ENCODE peak calls at places on chromosomes 1 and 21, in five cellular contexts. B is ovary, Q is foreskin keratinocyte, A is MM.1S, T is lower lobe of right lung. O is an unnamed sample.
A peak's percentile ranks its signal among the peaks of the same experiment; 100 is the strongest.

GRCh38 chr1:32580348-32581017 is 41.3 kb downstream of the ZBTB8A start:
- DNase-seq in B (no peak), Q (no peak), A (no peak), T (no peak), O (no peak)

GRCh38 chr1:21337931-21338567 is 47.8 kb upstream of the ECE1 start:
- DNase-seq in B (peak; percentile 91), A (no peak), Q (no peak), T (peak; percentile 88), O (peak; percentile 86)

GRCh38 chr21:36511484-36512227 is 31.7 kb upstream of the CLDN14 start:
- DNase-seq in B (no peak), A (peak; percentile 39), Q (peak; percentile 9), T (no peak), O (no peak)

GRCh38 chr1:30506785-30507312 is 216.5 kb downstream of the MATN1 start:
- DNase-seq in Q (no peak), T (no peak), A (no peak), B (no peak), O (no peak)

GRCh38 chr1:205319081-205320018 is 2.2 kb downstream of the NUAK2 start:
- DNase-seq in A (peak; percentile 45), Q (peak; percentile 76), B (peak; percentile 76), T (peak; percentile 86), O (peak; percentile 67)

GRCh38 chr1:32919811-32920733 is 18.9 kb upstream of the TMEM54 start:
- DNase-seq in B (no peak), A (peak; percentile 13), Q (no peak), T (no peak), O (no peak)

GRCh38 chr1:59815892-59816291 is 1.1 kb downstream of the HOOK1 start:
- DNase-seq in B (no peak), T (no peak), A (no peak), Q (peak; percentile 70), O (no peak)

GRCh38 chr1:60265560-60266535 is 192.3 kb upstream of the C1orf87 start:
- DNase-seq in B (no peak), Q (peak; percentile 17), A (no peak), T (no peak), O (no peak)

GRCh38 chr1:59220356-59220755 is 76.5 kb upstream of the FGGY start:
- DNase-seq in A (no peak), B (no peak), T (no peak), Q (no peak), O (no peak)

GRCh38 chr1:58885998-58886397 is 102.2 kb upstream of the JUN start:
- DNase-seq in B (no peak), T (no peak), A (no peak), Q (no peak), O (peak; percentile 58)

GRCh38 chr1:88562991-88563390 is 121.1 kb upstream of the PKN2 start:
- DNase-seq in B (no peak), A (no peak), Q (no peak), T (no peak), O (no peak)

GRCh38 chr1:41902125-41902524 is 16.6 kb downstream of the HIVEP3 start:
- DNase-seq in B (no peak), Q (peak; percentile 37), T (no peak), A (no peak), O (no peak)

GRCh38 chr1:229370601-229371021 is 27.8 kb upstream of the CCSAP start:
- DNase-seq in B (no peak), A (peak; percentile 40), T (no peak), Q (no peak), O (no peak)

GRCh38 chr1:157418659-157419058 is 133.7 kb downstream of the FCRL5 start:
- DNase-seq in A (no peak), B (no peak), Q (no peak), T (no peak), O (no peak)

GRCh38 chr1:17539526-17540254 is at the start of gene ARHGEF10L:
- DNase-seq in Q (no peak), T (no peak), A (no peak), B (peak; percentile 46), O (no peak)

DNA sequence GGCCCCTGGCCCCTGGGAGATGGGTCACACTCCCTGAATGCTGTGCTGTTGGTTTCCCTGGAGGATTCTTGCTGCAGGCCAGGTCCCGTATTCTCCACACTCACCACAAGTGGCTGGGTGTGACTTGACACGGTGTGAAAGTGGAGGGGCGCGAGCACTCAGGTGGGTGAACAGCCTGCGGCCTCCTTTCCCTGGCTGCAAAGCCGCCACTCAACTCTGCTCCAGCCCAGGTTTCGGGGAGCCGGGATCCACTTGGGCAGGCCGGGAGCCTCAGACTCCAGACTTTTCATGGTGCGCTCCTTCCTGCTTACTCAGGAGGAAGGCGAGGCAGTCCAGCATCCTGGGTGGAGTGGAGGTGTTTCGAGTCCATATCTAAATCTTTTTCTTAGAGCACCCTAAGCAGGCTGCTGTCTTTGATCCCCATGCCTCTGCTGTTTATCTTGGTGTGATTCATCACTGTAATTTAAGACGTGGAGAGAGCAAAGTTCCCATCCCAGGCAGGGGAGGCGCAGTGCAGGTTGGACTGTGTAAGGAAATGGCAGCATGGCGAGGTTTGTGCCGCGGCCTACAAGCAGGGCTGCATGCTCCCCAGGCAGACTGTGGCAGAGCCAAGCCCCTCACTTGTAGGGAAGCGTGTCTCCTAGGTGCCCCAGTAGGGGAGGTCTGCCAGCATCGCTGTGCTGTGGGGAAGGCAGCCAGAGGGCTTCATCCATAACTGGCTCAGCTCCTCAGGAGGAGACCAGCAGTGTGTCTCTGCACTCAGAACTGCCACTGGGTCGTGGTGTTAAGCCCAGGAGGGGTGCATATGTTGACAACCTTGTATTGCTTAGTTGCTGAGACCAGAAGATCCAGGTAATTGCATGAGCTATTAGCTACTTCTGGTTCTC is 29.6 kb downstream of the VANGL1 start:
- DNase-seq in B (no peak), Q (peak; percentile 83), A (no peak), T (no peak), O (no peak)
- H3K4me1 ChIP-seq in B (no peaks in the 10 kb centered on the region), Q (peaks cover 33% of the 10 kb centered on the region), A (peaks cover 3% of the 10 kb centered on the region), T (no peaks in the 10 kb centered on the region), O (peaks cover 8% of the 10 kb centered on the region)

GRCh38 chr1:161229896-161230295 is 4.0 kb downstream of the TOMM40L start:
- DNase-seq in Q (no peak), T (no peak), B (no peak), A (no peak), O (no peak)
- TF ChIP-seq CTCF in Q (peak; percentile 27), T (no peak), B (no peak), A (peak; percentile 27), O (no peak)

DNA sequence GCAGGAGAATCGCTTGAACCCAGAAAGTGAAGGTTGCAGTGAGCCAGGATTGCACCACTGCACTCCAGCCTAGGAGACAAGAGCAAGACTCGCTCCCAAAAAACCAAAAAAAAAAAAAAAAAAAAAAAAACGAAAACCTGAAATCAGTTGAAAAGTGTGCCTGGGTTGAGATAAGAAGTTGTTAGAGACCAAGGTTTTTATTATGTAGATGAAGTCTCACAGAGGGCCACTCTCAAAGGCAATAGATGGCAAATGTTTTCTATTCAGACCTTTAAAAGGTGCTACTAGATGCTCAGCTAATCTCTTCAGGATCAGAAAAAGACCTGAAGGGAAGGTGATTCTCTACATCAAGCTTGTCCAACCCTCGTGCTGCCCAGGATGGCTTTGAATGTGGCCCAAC is 17.6 kb downstream of the CAPN2 start:
- DNase-seq in Q (no peak), B (no peak), T (no peak), A (no peak), O (no peak)
- H3K4me1 ChIP-seq in Q (peaks cover 27% of the 10 kb centered on the region), B (peaks cover 34% of the 10 kb centered on the region), T (peaks cover 82% of the 10 kb centered on the region), A (peaks cover 43% of the 10 kb centered on the region), O (peaks cover 51% of the 10 kb centered on the region)

GRCh38 chr1:200444478-200444877 is 34.6 kb upstream of the ZNF281 start:
- DNase-seq in B (no peak), T (no peak), Q (no peak), A (no peak), O (no peak)
- TF ChIP-seq CTCF in B (no peak), T (no peak), Q (no peak), A (no peak), O (no peak)

DNA sequence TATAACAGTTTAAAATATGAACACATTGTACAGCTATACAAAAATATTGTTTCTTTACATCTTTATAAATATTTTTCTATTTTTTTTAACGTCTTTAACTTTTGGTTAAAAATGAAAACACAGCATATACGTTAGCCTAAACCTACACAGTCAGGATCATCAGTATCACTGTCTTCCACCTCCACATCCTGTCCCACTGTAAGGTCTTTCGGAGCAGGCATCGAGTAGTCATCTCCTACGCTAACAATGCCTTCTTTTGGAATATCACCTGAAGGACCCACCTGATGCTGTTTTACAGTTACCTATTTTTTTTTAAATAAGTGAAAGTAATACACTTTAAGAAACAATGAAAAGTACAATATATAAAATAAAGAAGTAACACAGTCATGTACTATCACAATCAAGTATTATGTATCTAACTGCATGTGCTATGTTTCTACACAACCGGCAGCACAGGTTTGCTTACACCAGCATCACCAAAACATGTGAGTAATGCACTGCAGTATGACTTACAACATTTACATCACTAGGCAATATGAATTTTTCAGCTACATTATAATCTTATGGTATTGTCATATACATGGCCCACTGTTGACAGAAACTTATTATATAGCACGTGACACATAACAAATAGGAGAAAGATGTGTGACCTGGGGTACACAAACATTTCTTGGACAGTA is 254.4 kb downstream of the AKT3 start:
- DNase-seq in T (no peak), Q (peak; percentile 84), B (no peak), A (no peak), O (no peak)
- H3K4me1 ChIP-seq in T (no peaks in the 10 kb centered on the region), Q (peaks cover 19% of the 10 kb centered on the region), B (peaks cover 2% of the 10 kb centered on the region), A (peaks cover 16% of the 10 kb centered on the region), O (no peaks in the 10 kb centered on the region)

GRCh38 chr1:23483327-23484252 is at the start of gene ASAP3:
- DNase-seq in T (peak; percentile 59), A (no peak), Q (no peak), B (peak; percentile 85), O (peak; percentile 70)
- TF ChIP-seq CTCF in T (peak; percentile 33), A (no peak), Q (peak; percentile 36), B (no peak), O (peak; percentile 56)

DNA sequence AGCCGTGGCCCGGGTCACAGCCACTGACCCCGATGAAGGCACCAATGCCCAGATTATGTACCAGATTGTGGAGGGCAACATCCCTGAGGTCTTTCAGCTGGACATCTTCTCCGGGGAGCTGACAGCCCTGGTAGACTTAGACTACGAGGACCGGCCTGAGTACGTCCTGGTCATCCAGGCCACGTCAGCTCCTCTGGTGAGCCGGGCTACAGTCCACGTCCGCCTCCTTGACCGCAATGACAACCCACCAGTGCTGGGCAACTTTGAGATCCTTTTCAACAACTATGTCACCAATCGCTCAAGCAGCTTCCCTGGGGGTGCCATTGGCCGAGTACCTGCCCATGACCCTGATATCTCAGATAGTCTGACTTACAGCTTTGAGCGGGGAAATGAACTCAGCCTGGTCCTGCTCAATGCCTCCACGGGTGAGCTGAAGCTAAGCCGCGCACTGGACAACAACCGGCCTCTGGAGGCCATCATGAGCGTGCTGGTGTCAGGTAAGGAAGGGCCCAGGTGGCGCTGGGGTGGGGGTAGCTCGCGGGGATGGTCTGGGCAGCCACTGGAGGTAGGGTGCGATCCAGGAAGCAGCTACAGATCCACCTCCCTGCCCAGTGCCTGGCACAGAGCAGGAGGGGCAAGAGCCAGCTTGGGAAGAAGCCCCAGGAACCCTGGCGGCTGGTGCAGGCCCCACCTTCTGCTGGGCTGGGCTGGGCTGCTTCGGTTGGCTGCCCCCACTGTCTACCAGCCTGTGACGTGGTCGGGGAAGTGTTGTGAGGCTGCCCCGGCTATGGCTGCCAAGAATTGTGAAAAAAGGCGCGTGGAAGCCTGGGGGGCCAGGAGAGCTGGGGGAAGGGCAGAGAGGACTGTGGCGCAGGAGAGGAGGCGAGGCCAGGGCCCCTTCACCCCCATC is 3.8 kb downstream of the CELSR2 start:
- DNase-seq in B (peak; percentile 22), A (no peak), Q (no peak), T (no peak), O (peak; percentile 36)
- H3K4me1 ChIP-seq in B (peaks cover 4% of the 10 kb centered on the region), A (no peaks in the 10 kb centered on the region), Q (peaks cover 32% of the 10 kb centered on the region), T (peaks cover 31% of the 10 kb centered on the region), O (peaks cover 13% of the 10 kb centered on the region)

GRCh38 chr21:25507522-25507921 is 99.8 kb downstream of the MRPL39 start:
- DNase-seq in Q (no peak), A (no peak), T (no peak), B (no peak), O (no peak)
- TF ChIP-seq CTCF in Q (peak; percentile 21), A (no peak), T (no peak), B (no peak), O (no peak)

GRCh38 chr1:246566128-246566807 is at the start of the genes CNST and TFB2M:
- DNase-seq in T (peak; percentile 99), A (peak; percentile 100), Q (peak; percentile 98), B (peak; percentile 96), O (peak; percentile 99)
- H3K4me1 ChIP-seq in T (peaks cover 58% of the 10 kb centered on the region), A (peaks cover 18% of the 10 kb centered on the region), Q (peaks cover 4% of the 10 kb centered on the region), B (peaks cover 7% of the 10 kb centered on the region), O (peaks cover 54% of the 10 kb centered on the region)

O was measured in heart left ventricle.